ENCODE peak calls at places on chromosome 17, in seven cellular contexts. Q is progenitor cell of endocrine pancreas, T is NCI-H460, K is Right ventricle myocardium inferior, P is NT2/D1, X is T-helper 17 cell, N is lower lobe of right lung. I is an unnamed sample.

GRCh38 chr17:39626171-39626670 is 531 bp upstream of the PPP1R1B start:
- DNase-seq in T (no peak), K (peak), X (no peak), Q (no peak), P (no peak), N (no peak), I (no peak)

GRCh38 chr17:8153550-8153956 is 1.3 kb upstream of the PER1 start:
- DNase-seq in Q (no peak), T (no peak), X (peak), K (no peak), P (no peak), N (peak), I (peak)

GRCh38 chr17:74201250-74201649 is 2.2 kb upstream of the RPL38 start:
- DNase-seq in T (no peak), N (no peak), P (no peak), X (no peak), Q (no peak), K (peak), I (peak)

GRCh38 chr17:82243648-82244412 is 15.0 kb downstream of the SLC16A3 start:
- DNase-seq in K (peak), Q (no peak), P (no peak), X (no peak), N (peak), T (no peak), I (peak)

GRCh38 chr17:51590071-51590470 is 329.7 kb downstream of the UTP18 start:
- DNase-seq in X (no peak), T (no peak), N (no peak), Q (no peak), K (no peak), P (no peak), I (no peak)

GRCh38 chr17:57666198-57666870 is 78.8 kb downstream of the CCDC182 start:
- DNase-seq in K (no peak), X (no peak), T (no peak), P (no peak), Q (no peak), N (no peak), I (no peak)

GRCh38 chr17:27545562-27546229 is 85.3 kb upstream of the LGALS9 start:
- DNase-seq in N (no peak), X (no peak), T (no peak), Q (no peak), P (no peak), K (no peak), I (no peak)

GRCh38 chr17:80363518-80364090 is 51.4 kb upstream of the ENDOV start:
- DNase-seq in X (no peak), T (no peak), Q (no peak), P (no peak), N (peak), K (no peak), I (no peak)

GRCh38 chr17:60646701-60647100 is 30.9 kb upstream of the BCAS3 start:
- DNase-seq in K (no peak), P (no peak), N (no peak), Q (no peak), T (no peak), X (no peak), I (no peak)

GRCh38 chr17:77719806-77720205 is 238.7 kb upstream of the TNRC6C start:
- DNase-seq in P (no peak), K (no peak), N (no peak), X (no peak), Q (no peak), T (no peak), I (no peak)

GRCh38 chr17:17018612-17019429 is 23.4 kb upstream of the MPRIP start:
- DNase-seq in Q (peak), N (peak), P (no peak), X (no peak), T (no peak), K (no peak), I (peak)

GRCh38 chr17:37745801-37746426 is 1.1 kb upstream of the HNF1B start:
- DNase-seq in X (no peak), K (no peak), N (no peak), T (no peak), P (no peak), Q (no peak), I (no peak)

GRCh38 chr17:39306509-39307212 is 80.9 kb upstream of the STAC2 start:
- DNase-seq in N (no peak), T (no peak), P (no peak), Q (no peak), X (no peak), K (no peak), I (no peak)

GRCh38 chr17:65198653-65199382 is 61.6 kb downstream of the RGS9 start:
- DNase-seq in T (peak), N (no peak), Q (no peak), P (no peak), X (no peak), K (no peak), I (no peak)

GRCh38 chr17:70070297-70071027 is 4.6 kb upstream of the KCNJ16 start:
- DNase-seq in X (no peak), T (no peak), K (no peak), N (no peak), Q (no peak), P (no peak), I (no peak)

GRCh38 chr17:42655528-42655927 is 3.6 kb upstream of the TUBG2 start:
- DNase-seq in X (no peak), P (no peak), T (no peak), K (no peak), N (no peak), Q (no peak), I (no peak)

GRCh38 chr17:73589096-73589980 is 54.9 kb downstream of the SDK2 start:
- DNase-seq in X (no peak), N (no peak), K (peak), P (no peak), T (no peak), Q (no peak), I (no peak)

GRCh38 chr17:50534222-50534978 is 1.9 kb downstream of the EPN3 start:
- DNase-seq in P (no peak), N (peak), K (no peak), Q (no peak), X (no peak), T (no peak), I (peak)

GRCh38 chr17:77383613-77384608 is 243.1 kb downstream of the SEC14L1 start:
- DNase-seq in K (peak), P (no peak), Q (no peak), N (peak), X (no peak), T (no peak), I (no peak)

GRCh38 chr17:44844390-44844830 is 3.3 kb upstream of the HIGD1B start:
- DNase-seq in X (no peak), T (no peak), N (no peak), K (no peak), P (no peak), Q (no peak), I (no peak)

GRCh38 chr17:45914036-45914717 is 19.8 kb downstream of the MAPT start:
- DNase-seq in X (no peak), Q (no peak), P (no peak), K (no peak), T (no peak), N (no peak), I (no peak)

GRCh38 chr17:61848896-61849295 is 14.4 kb downstream of the BRIP1 start:
- DNase-seq in Q (no peak), X (no peak), T (no peak), P (no peak), K (no peak), N (no peak), I (no peak)

GRCh38 chr17:78588258-78589030 is 11.2 kb upstream of the DNAH17 start:
- DNase-seq in K (no peak), X (no peak), N (no peak), T (no peak), Q (no peak), P (no peak), I (no peak)

GRCh38 chr17:78007655-78008054 is 49.2 kb downstream of the TNRC6C start:
- DNase-seq in P (no peak), X (no peak), T (no peak), K (no peak), N (no peak), Q (no peak), I (no peak)

GRCh38 chr17:64309710-64310109 is 46.6 kb upstream of the TEX2 start:
- DNase-seq in T (no peak), X (no peak), N (no peak), Q (no peak), K (no peak), P (no peak), I (no peak)

GRCh38 chr17:75406222-75406615 is 741 bp upstream of the GRB2 start:
- DNase-seq in N (no peak), T (no peak), X (no peak), Q (no peak), P (no peak), K (no peak), I (peak)

GRCh38 chr17:49817993-49818392 is 29.5 kb downstream of the KAT7 start:
- DNase-seq in K (no peak), Q (no peak), T (no peak), X (peak), N (no peak), P (no peak), I (no peak)

I was measured in mucosa of descending colon.